ENCODE peak calls at places on chromosomes 13 and 19, in six cellular contexts. M, F, A, N, Q and E are unnamed samples.
A peak's percentile ranks its signal among the peaks of the same experiment; 100 is the strongest.

GRCh38 chr13:86020350-86021002 is 221.3 kb upstream of the SLITRK6 start:
- DNase-seq in M (no peak), F (peak; percentile 41), A (no peak), N (no peak), Q (no peak), E (peak; percentile 76)

GRCh38 chr13:93685900-93686299 is 459.3 kb downstream of the GPC6 start:
- DNase-seq in M (no peak), F (no peak), A (no peak), N (no peak), Q (no peak), E (no peak)

GRCh38 chr13:24130134-24130792 is 30.3 kb upstream of the SPATA13 start:
- DNase-seq in M (no peak), F (peak; percentile 13), A (no peak), N (no peak), Q (no peak), E (peak; percentile 52)

GRCh38 chr13:98889419-98890079 is 88.3 kb downstream of the DOCK9 start:
- DNase-seq in M (no peak), F (no peak), A (no peak), N (no peak), Q (no peak), E (no peak)

GRCh38 chr13:42873081-42873480 is 91.7 kb downstream of the FAM216B start:
- DNase-seq in M (no peak), F (peak; percentile 16), A (no peak), N (no peak), Q (no peak), E (peak; percentile 43)

GRCh38 chr13:102261809-102262208 is 140.0 kb downstream of the FGF14 start:
- DNase-seq in M (no peak), F (no peak), A (no peak), N (no peak), Q (no peak), E (no peak)

GRCh38 chr13:53058077-53058660 is 29.6 kb downstream of the OLFM4 start:
- DNase-seq in M (no peak), F (no peak), A (no peak), N (no peak), Q (no peak), E (no peak)

GRCh38 chr19:17687141-17687856 is 855 bp downstream of the UNC13A start:
- DNase-seq in M (peak; percentile 60), F (no peak), A (peak; percentile 73), N (no peak), Q (no peak), E (no peak)

GRCh38 chr19:40223135-40223822 is 3.2 kb downstream of the CCNP start:
- DNase-seq in M (peak; percentile 98), F (no peak), A (peak; percentile 89), N (no peak), Q (peak; percentile 11), E (no peak)

GRCh38 chr19:40365613-40366401 is 17.3 kb downstream of the PLD3 start:
- DNase-seq in M (peak; percentile 93), F (peak; percentile 71), A (peak; percentile 86), N (peak; percentile 87), Q (no peak), E (peak; percentile 86)

GRCh38 chr19:5080030-5080644 is 111.2 kb downstream of the KDM4B start:
- DNase-seq in M (no peak), F (no peak), A (no peak), N (no peak), Q (no peak), E (no peak)

GRCh38 chr19:51458899-51459592 is 792 bp upstream of the SIGLEC8 start:
- DNase-seq in M (no peak), F (no peak), A (no peak), N (no peak), Q (no peak), E (no peak)

GRCh38 chr13:113820813-113821651 is 42.8 kb downstream of the GAS6 start:
- DNase-seq in M (no peak), F (peak; percentile 99), A (no peak), N (no peak), Q (peak; percentile 18), E (peak; percentile 99)

GRCh38 chr13:24511824-24512207 is 762 bp downstream of the PARP4 start:
- DNase-seq in M (no peak), F (no peak), A (no peak), N (no peak), Q (no peak), E (no peak)

GRCh38 chr13:42720116-42720857 is 61.1 kb upstream of the FAM216B start:
- DNase-seq in M (no peak), F (peak; percentile 99), A (no peak), N (no peak), Q (peak; percentile 91), E (peak; percentile 99)

GRCh38 chr13:27770809-27771208 is 21.5 kb upstream of the GSX1 start:
- DNase-seq in M (peak; percentile 61), F (peak; percentile 13), A (no peak), N (no peak), Q (peak; percentile 13), E (no peak)

GRCh38 chr19:10748924-10749434 is 31.1 kb downstream of the DNM2 start:
- DNase-seq in M (no peak), F (no peak), A (no peak), N (no peak), Q (peak; percentile 92), E (peak; percentile 43)

GRCh38 chr19:14487370-14488125 is 8.4 kb downstream of the GIPC1 start:
- DNase-seq in M (no peak), F (peak; percentile 45), A (no peak), N (no peak), Q (no peak), E (no peak)

GRCh38 chr13:49789961-49790360 is 2.5 kb downstream of the KPNA3 start:
- DNase-seq in M (no peak), F (no peak), A (no peak), N (no peak), Q (no peak), E (no peak)

GRCh38 chr13:102845630-102846260 is at the start of gene ERCC5:
- DNase-seq in M (peak; percentile 90), F (peak; percentile 95), A (peak; percentile 96), N (peak; percentile 92), Q (peak; percentile 98), E (peak; percentile 97)

GRCh38 chr13:31001647-31002046 is 69.2 kb downstream of the TEX26 start:
- DNase-seq in M (no peak), F (no peak), A (peak; percentile 24), N (no peak), Q (no peak), E (no peak)

GRCh38 chr19:48644839-48645651 is 942 bp downstream of the CA11 start:
- DNase-seq in M (peak; percentile 82), F (peak; percentile 65), A (peak; percentile 81), N (peak; percentile 72), Q (peak; percentile 53), E (peak; percentile 79)

DNA sequence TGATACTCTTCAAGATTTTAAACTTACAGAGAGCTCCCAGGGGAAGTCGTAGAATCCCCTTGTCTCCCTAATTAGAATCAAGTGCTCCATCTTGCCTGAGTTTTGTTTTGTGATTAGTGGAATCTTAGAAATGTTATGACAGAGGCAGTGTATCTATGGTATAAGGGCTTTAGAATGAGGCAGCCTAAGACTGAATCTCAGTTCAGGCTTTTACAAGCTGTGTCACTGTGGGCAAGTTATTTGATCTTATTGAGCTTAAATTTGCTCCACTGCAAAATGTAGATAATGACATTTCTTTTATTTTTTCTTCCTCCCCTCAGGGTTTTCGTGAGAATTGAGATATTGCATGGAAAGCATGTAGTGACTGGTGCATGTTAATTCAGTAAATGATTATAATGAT is 215.5 kb downstream of the POSTN start:
- DNase-seq in M (no peak), F (peak; percentile 24), A (no peak), N (no peak), Q (peak; percentile 32), E (no peak)
- H3K14ac ChIP-seq in M (no peak overlapping the region), F (no peak overlapping the region), A (no peak overlapping the region), N (no peak overlapping the region), Q (no peak overlapping the region), E (no peak overlapping the region)

DNA sequence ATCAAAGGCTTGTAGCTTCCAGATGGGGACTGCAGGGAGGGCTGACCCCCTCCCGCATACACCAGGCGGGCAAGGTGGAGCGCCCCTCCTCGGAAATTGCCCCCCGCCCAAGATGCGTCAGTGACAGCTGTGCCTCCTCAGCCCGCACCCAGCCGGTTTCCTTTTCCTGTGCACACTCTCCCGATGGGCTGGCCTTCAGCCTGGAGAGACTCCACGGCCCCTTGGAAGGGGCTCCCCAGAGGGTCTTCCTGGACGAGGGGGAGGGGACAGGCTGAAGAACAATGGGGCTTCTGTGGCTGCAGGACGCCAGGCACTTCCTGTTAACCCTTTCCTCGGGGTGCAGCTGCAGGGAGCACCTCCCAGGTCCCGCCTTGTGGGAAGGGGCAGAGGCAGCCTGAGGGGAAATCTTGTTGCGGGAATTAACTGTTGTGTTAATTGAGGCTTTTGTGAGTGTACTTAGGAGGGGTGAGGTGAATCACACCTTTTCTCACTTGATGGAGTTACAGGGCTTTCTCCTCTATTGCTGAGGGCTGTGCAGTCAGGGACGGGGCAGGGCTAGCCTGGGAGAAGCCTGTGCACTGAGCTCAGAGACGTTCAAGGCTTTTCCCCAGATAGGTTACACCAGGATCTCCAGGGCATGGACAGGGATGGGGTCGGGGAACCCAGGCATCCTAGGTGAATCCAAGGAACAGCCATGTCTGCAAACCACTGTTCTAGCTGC is 14.3 kb downstream of the IER2 start:
- DNase-seq in M (peak; percentile 100), F (peak; percentile 61), A (peak; percentile 89), N (peak; percentile 80), Q (peak; percentile 36), E (peak; percentile 65)
- H2AK5ac ChIP-seq in M (no peak overlapping the region), F (peak overlapping the region; percentile 94), A (peak overlapping the region; percentile 88), N (peak overlapping the region; percentile 100), Q (peak overlapping the region; percentile 86), E (peak overlapping the region; percentile 97)

GRCh38 chr19:50427318-50427925 is 5.3 kb upstream of the MYBPC2 start:
- DNase-seq in M (no peak), F (no peak), A (no peak), N (no peak), Q (peak; percentile 7), E (no peak)

GRCh38 chr19:50427997-50428425 is 4.7 kb upstream of the MYBPC2 start:
- DNase-seq in M (peak; percentile 85), F (peak; percentile 69), A (peak; percentile 84), N (no peak), Q (peak; percentile 68), E (peak; percentile 72)

GRCh38 chr19:50430888-50431342 is 1.8 kb upstream of the MYBPC2 start:
- DNase-seq in M (no peak), F (no peak), A (no peak), N (no peak), Q (no peak), E (no peak)

GRCh38 chr19:50431343-50432220 is 1.1 kb upstream of the MYBPC2 start:
- DNase-seq in M (peak; percentile 90), F (peak; percentile 57), A (peak; percentile 99), N (peak; percentile 90), Q (peak; percentile 77), E (peak; percentile 79)

DNA sequence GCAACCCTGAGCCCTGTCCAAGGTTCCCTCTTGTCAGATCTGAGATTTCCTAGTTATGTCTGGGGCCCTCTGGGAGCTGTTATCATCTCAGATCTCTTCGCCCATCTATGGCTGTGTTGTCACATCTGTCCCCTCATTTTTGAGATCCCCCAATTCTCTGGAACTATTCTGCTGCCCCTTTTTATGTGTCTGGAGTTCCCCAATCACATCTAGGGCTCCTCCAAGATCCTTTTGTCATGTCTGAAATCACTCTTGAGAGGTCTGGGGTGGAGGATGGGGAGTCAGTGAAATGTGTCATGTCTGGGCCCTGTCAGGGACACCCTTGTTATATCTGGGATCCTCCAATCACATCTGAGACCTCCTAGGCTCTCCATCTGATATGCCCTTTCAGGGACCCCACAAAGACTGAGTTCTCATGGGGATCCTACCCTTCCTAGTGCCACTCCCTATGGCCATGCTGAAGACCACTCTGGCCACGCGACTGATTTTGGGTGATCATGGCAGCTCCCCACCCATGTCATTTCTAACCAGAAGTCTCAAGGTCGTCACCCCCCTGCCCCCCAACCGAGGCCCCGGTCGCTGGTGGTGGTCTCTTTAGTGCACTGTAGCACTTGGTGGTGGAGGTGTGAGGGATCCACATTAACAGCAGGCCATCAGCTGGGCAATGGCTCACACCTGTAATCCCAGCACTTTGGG is 3.8 kb upstream of the MYBPC2 start:
- DNase-seq in M (no peak), F (no peak), A (no peak), N (no peak), Q (no peak), E (no peak)
- H3K14ac ChIP-seq in M (no peak overlapping the region), F (no peak overlapping the region), A (no peak overlapping the region), N (no peak overlapping the region), Q (no peak overlapping the region), E (no peak overlapping the region)

GRCh38 chr13:21221268-21221667 is 44.8 kb downstream of the MRPL57 start:
- DNase-seq in M (no peak), F (no peak), A (no peak), N (no peak), Q (no peak), E (no peak)
- H2AK5ac ChIP-seq in M (no peak overlapping the region), F (no peak overlapping the region), A (no peak overlapping the region), N (no peak overlapping the region), Q (no peak overlapping the region), E (no peak overlapping the region)